ENCODE peak calls at places on chromosomes 12 and 14, in ten cellular contexts. X, R, T, D, Z, V, C, H, I and M are unnamed samples.
A peak's percentile ranks its signal among the peaks of the same experiment; 100 is the strongest.

GRCh38 chr14:22556990-22557623 is 31.9 kb downstream of the DAD1 start:
- DNase-seq in H (peak; percentile 86), I (peak; percentile 67), T (peak; percentile 61), C (no peak), V (peak; percentile 83), Z (peak; percentile 75), X (no peak), D (peak; percentile 90), R (peak; percentile 85), M (peak; percentile 92)

GRCh38 chr12:88242161-88242925 is 100.2 kb downstream of the TMTC3 start:
- DNase-seq in I (peak; percentile 100), T (no peak), D (no peak), V (no peak), C (no peak), Z (peak; percentile 98), H (no peak), R (no peak), X (peak; percentile 98), M (no peak)

GRCh38 chr12:51323966-51324895 is at the start of gene BIN2:
- DNase-seq in V (peak; percentile 56), I (no peak), H (peak; percentile 50), D (peak; percentile 77), T (no peak), C (no peak), R (no peak), X (no peak), Z (no peak), M (peak; percentile 64)

GRCh38 chr14:44979740-44980346 is 17.9 kb downstream of the TOGARAM1 start:
- DNase-seq in V (peak; percentile 63), C (no peak), Z (no peak), R (no peak), H (no peak), T (no peak), X (no peak), D (peak; percentile 69), I (no peak), M (no peak)

GRCh38 chr12:110818511-110818910 is 28.3 kb upstream of the CCDC63 start:
- DNase-seq in Z (no peak), X (no peak), R (no peak), C (no peak), H (no peak), T (no peak), D (no peak), V (no peak), I (no peak), M (no peak)

GRCh38 chr14:36690301-36691020 is 28.8 kb downstream of the PAX9 start:
- DNase-seq in I (peak; percentile 3), C (no peak), D (no peak), X (peak; percentile 16), Z (no peak), R (no peak), T (no peak), V (no peak), H (no peak), M (no peak)

GRCh38 chr14:22978873-22979671 is 3.3 kb downstream of the AJUBA start:
- DNase-seq in C (no peak), X (no peak), I (no peak), Z (no peak), H (no peak), D (no peak), T (no peak), V (no peak), R (no peak), M (no peak)

GRCh38 chr12:50765325-50765911 is 1.5 kb downstream of the ATF1 start:
- DNase-seq in R (peak; percentile 79), Z (peak; percentile 60), T (no peak), I (peak; percentile 68), C (no peak), X (no peak), H (peak; percentile 31), V (no peak), D (no peak), M (peak; percentile 44)

GRCh38 chr12:58916891-58917570 is 3.3 kb downstream of the LRIG3 start:
- DNase-seq in X (peak; percentile 57), C (no peak), H (no peak), Z (peak; percentile 77), T (no peak), R (no peak), D (no peak), I (peak; percentile 91), V (no peak), M (no peak)

GRCh38 chr12:124927325-124928094 is 13.1 kb upstream of the UBC start:
- DNase-seq in D (peak; percentile 91), X (no peak), V (peak; percentile 87), C (no peak), T (no peak), R (no peak), I (peak; percentile 83), H (peak; percentile 85), Z (peak; percentile 90), M (peak; percentile 92)

GRCh38 chr12:24045816-24046257 is 96.4 kb upstream of the SOX5 start:
- DNase-seq in R (no peak), V (no peak), D (no peak), Z (peak; percentile 58), C (no peak), T (no peak), I (peak; percentile 88), X (peak; percentile 78), H (no peak), M (no peak)

GRCh38 chr14:58650857-58651256 is 13.1 kb downstream of the DACT1 start:
- DNase-seq in X (no peak), Z (no peak), H (no peak), T (no peak), V (no peak), C (no peak), R (no peak), D (no peak), I (no peak), M (no peak)

GRCh38 chr12:111720457-111720856 is 34.6 kb downstream of the ACAD10 start:
- DNase-seq in H (no peak), C (no peak), D (no peak), T (no peak), Z (no peak), V (no peak), X (no peak), I (no peak), R (no peak), M (no peak)

GRCh38 chr12:84910549-84911241 is 1.9 kb downstream of the SLC6A15 start:
- DNase-seq in D (no peak), V (no peak), Z (peak; percentile 56), C (no peak), T (peak; percentile 38), X (no peak), R (peak; percentile 47), H (no peak), I (peak; percentile 58), M (no peak)

GRCh38 chr14:50003213-50004021 is 110.5 kb downstream of the ARF6 start:
- DNase-seq in Z (peak; percentile 51), I (peak; percentile 68), R (no peak), C (no peak), H (peak; percentile 58), V (peak; percentile 86), X (no peak), D (peak; percentile 92), T (no peak), M (peak; percentile 82)

GRCh38 chr12:119308743-119309456 is 25.6 kb upstream of the CCDC60 start:
- DNase-seq in X (no peak), H (no peak), D (peak; percentile 64), Z (no peak), R (no peak), I (no peak), T (no peak), C (no peak), V (peak; percentile 29), M (no peak)

GRCh38 chr12:100077367-100077766 is 65.3 kb downstream of the BLTP3B start:
- DNase-seq in X (no peak), T (no peak), I (peak; percentile 35), Z (peak; percentile 11), C (no peak), R (no peak), V (no peak), D (no peak), H (no peak), M (no peak)

GRCh38 chr12:127722651-127723050 is 544.3 kb upstream of the TMEM132C start:
- DNase-seq in X (no peak), C (no peak), D (no peak), H (no peak), I (no peak), Z (no peak), V (no peak), T (no peak), R (no peak), M (no peak)

GRCh38 chr14:104284636-104285482 is 146.5 kb downstream of the KIF26A start:
- DNase-seq in V (peak; percentile 13), Z (no peak), H (no peak), X (no peak), C (no peak), I (no peak), D (peak; percentile 18), R (no peak), T (no peak), M (no peak)

GRCh38 chr12:109879332-109880048 is 851 bp downstream of the GLTP start:
- DNase-seq in H (no peak), X (no peak), C (no peak), I (peak; percentile 9), T (no peak), D (no peak), V (no peak), Z (peak; percentile 26), R (peak; percentile 52), M (peak; percentile 13)

GRCh38 chr14:73027546-73027945 is 640 bp upstream of the ZFYVE1 start:
- DNase-seq in R (no peak), D (no peak), V (no peak), H (no peak), C (no peak), Z (no peak), I (no peak), X (no peak), T (no peak), M (no peak)

GRCh38 chr12:110717037-110717436 is 25.7 kb downstream of the PPP1CC start:
- DNase-seq in H (no peak), V (no peak), X (no peak), T (no peak), Z (no peak), C (no peak), I (no peak), R (no peak), D (no peak), M (no peak)

GRCh38 chr12:6667559-6668210 is 4.8 kb upstream of the ING4 start:
- DNase-seq in C (no peak), R (no peak), I (no peak), H (no peak), V (no peak), X (no peak), D (no peak), T (no peak), Z (no peak), M (no peak)

GRCh38 chr12:71397433-71397954 is 42.1 kb upstream of the LGR5 start:
- DNase-seq in V (no peak), C (no peak), T (no peak), X (no peak), D (no peak), H (no peak), I (peak; percentile 11), R (no peak), Z (peak; percentile 52), M (no peak)

GRCh38 chr14:63770187-63770807 is 42.4 kb upstream of the SGPP1 start:
- DNase-seq in T (no peak), D (no peak), I (peak; percentile 66), V (no peak), R (peak; percentile 43), X (no peak), C (peak; percentile 7), Z (peak; percentile 77), H (peak; percentile 42), M (peak; percentile 54)

GRCh38 chr12:52795694-52796428 is at the start of gene KRT3:
- DNase-seq in H (no peak), C (no peak), T (no peak), D (no peak), I (no peak), V (no peak), R (no peak), Z (no peak), X (no peak), M (no peak)

GRCh38 chr14:60161176-60162107 is 3.8 kb downstream of the DHRS7 start:
- DNase-seq in R (no peak), D (no peak), H (no peak), C (no peak), V (no peak), Z (peak; percentile 64), T (no peak), X (peak; percentile 25), I (peak; percentile 69), M (no peak)

GRCh38 chr12:107477946-107478610 is 207.5 kb upstream of the PWP1 start:
- DNase-seq in H (no peak), D (no peak), R (no peak), T (no peak), I (peak; percentile 43), Z (peak; percentile 10), C (no peak), V (no peak), X (no peak), M (no peak)